ENCODE peak calls at places on chromosomes 5 and 9, in ten cellular contexts. T is IMR-90, F is H9, M is GM23248, N is endothelial cell of umbilical vein, U is fibroblast of lung, O is mammary epithelial cell, L is HCT116, R is K562, S is HepG2. Z is an unnamed sample.

GRCh38 chr5:40206030-40206429 is 473.7 kb upstream of the PTGER4 start:
- DNase-seq in R (no peak), O (no peak), S (no peak), U (no peak), T (no peak), F (no peak), N (no peak), L (no peak), M (no peak), Z (no peak)

GRCh38 chr5:131186561-131187256 is 16.0 kb downstream of the LYRM7 start:
- DNase-seq in F (no peak), U (peak; percentile 76), S (no peak), N (no peak), R (no peak), M (no peak), O (no peak), T (peak; percentile 71), L (no peak), Z (no peak)

GRCh38 chr5:84859056-84859455 is 474.4 kb upstream of the EDIL3 start:
- DNase-seq in N (no peak), R (no peak), T (no peak), O (no peak), M (no peak), F (no peak), S (no peak), L (no peak), U (no peak), Z (no peak)

GRCh38 chr9:70413427-70413797 is 1.0 kb downstream of the KLF9 start:
- DNase-seq in F (no peak), O (no peak), R (peak; percentile 51), S (no peak), M (peak; percentile 88), U (no peak), N (no peak), L (no peak), T (no peak), Z (no peak)

GRCh38 chr9:15403155-15403554 is 19.5 kb upstream of the SNAPC3 start:
- DNase-seq in U (no peak), M (peak; percentile 8), L (peak; percentile 65), R (peak; percentile 32), S (peak; percentile 56), O (no peak), F (peak; percentile 75), N (no peak), T (no peak), Z (no peak)

GRCh38 chr5:59685131-59685530 is 208.4 kb downstream of the PDE4D start:
- DNase-seq in O (no peak), R (no peak), M (no peak), F (no peak), L (no peak), N (no peak), S (no peak), U (no peak), T (no peak), Z (no peak)

GRCh38 chr9:7346144-7346543 is 453.4 kb downstream of the DMAC1 start:
- DNase-seq in U (no peak), F (no peak), T (no peak), N (no peak), O (no peak), L (no peak), R (no peak), S (no peak), M (no peak), Z (no peak)

GRCh38 chr9:35406183-35406959 is 83.5 kb upstream of the RUSC2 start:
- DNase-seq in L (no peak), S (no peak), N (no peak), T (no peak), R (peak; percentile 73), M (peak; percentile 17), F (peak; percentile 97), U (peak; percentile 10), O (no peak), Z (no peak)

GRCh38 chr9:69421908-69422801 is 97.1 kb downstream of the ENTREP1 start:
- DNase-seq in U (peak; percentile 68), F (peak; percentile 74), N (peak; percentile 66), L (peak; percentile 47), M (peak; percentile 77), R (peak; percentile 58), O (peak; percentile 47), S (peak; percentile 48), T (peak; percentile 59), Z (peak; percentile 38)

DNA sequence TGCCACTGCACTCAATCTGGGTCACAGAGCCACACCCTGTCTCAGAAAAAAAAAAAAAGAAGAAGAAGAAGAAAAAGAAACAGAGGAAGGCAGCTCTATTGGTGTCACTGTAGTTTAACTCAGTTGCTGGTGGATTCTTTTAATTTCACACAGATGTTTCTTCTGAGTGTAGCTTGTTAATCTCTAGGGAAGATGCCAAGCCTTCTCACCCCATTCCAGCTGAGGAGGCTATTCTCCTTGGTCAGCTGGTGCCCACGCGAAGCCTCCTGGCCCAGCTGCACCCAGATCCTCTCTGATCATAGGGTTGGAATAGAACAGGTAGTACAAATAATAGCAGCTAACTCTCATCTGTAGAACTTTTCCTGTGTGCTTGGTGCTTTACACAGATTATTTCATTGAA is 113.8 kb upstream of the SPRY4 start:
- DNase-seq in O (no peak), R (no peak), F (no peak), M (peak; percentile 63), T (no peak), N (no peak), U (no peak), S (no peak), L (no peak), Z (no peak)
- H3K4me2 ChIP-seq in O (no peak overlapping the region), R (no peak overlapping the region), F (no peak overlapping the region), M (peak overlapping the region; percentile 22), T (no peak overlapping the region), N (no peak overlapping the region), U (no peak overlapping the region), S (no peak overlapping the region), L (peak overlapping the region; percentile 8), Z (no peak overlapping the region)

GRCh38 chr9:129748249-129748648 is 4.6 kb downstream of the PTGES start:
- DNase-seq in F (no peak), N (no peak), U (peak; percentile 61), T (peak; percentile 34), M (peak; percentile 56), R (no peak), L (no peak), S (no peak), O (no peak), Z (no peak)

GRCh38 chr9:129751841-129752801 is 721 bp downstream of the PTGES start:
- DNase-seq in T (no peak), O (peak; percentile 88), L (no peak), M (peak; percentile 72), U (peak; percentile 29), F (no peak), R (no peak), S (no peak), N (no peak), Z (no peak)

GRCh38 chr9:129749575-129749974 is 3.3 kb downstream of the PTGES start:
- DNase-seq in N (no peak), O (no peak), S (no peak), M (no peak), U (no peak), L (no peak), R (no peak), T (no peak), F (no peak), Z (no peak)

GRCh38 chr9:129752915-129753724 is at the start of gene PTGES:
- DNase-seq in O (peak; percentile 84), R (peak; percentile 91), L (peak; percentile 40), U (peak; percentile 83), T (peak; percentile 87), S (no peak), F (peak; percentile 78), N (peak; percentile 47), M (peak; percentile 94), Z (peak; percentile 53)

DNA sequence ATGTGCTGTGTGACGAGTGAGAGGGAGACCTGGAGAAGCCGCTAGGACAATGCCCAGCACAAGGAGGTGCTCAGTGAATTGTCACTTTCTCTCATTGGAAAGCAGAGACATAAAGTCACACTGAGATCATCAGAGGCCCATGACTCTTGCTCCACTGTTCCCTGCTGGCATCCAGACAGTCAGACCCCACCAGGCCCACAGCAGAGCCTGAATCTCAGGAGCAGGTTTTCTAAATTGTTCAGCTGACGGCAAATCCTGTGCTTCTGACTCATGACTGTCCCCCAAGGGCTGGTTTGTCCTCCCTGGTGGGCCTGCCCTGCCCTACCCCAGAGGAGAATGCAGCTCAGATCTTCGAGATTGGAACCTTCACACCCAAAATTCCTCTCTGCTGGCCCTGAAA is 2.8 kb downstream of the PTGES start:
- DNase-seq in S (no peak), M (peak; percentile 73), N (no peak), O (peak; percentile 73), R (no peak), L (no peak), T (no peak), F (no peak), U (no peak), Z (no peak)
- H3K4me2 ChIP-seq in S (no peak overlapping the region), M (peak overlapping the region; percentile 2), N (no peak overlapping the region), O (peak overlapping the region; percentile 63), R (no peak overlapping the region), L (peak overlapping the region; percentile 20), T (no peak overlapping the region), F (no peak overlapping the region), U (no peak overlapping the region), Z (no peak overlapping the region)

GRCh38 chr5:127011151-127011550 is 19.2 kb downstream of the MARCHF3 start:
- DNase-seq in U (peak; percentile 34), F (no peak), N (no peak), T (peak; percentile 97), O (peak; percentile 84), S (no peak), M (peak; percentile 98), L (no peak), R (no peak), Z (no peak)
- H3K4me2 ChIP-seq in U (no peak overlapping the region), F (no peak overlapping the region), N (no peak overlapping the region), T (peak overlapping the region; percentile 24), O (peak overlapping the region; percentile 2), S (no peak overlapping the region), M (peak overlapping the region; percentile 56), L (no peak overlapping the region), R (no peak overlapping the region), Z (no peak overlapping the region)

DNA sequence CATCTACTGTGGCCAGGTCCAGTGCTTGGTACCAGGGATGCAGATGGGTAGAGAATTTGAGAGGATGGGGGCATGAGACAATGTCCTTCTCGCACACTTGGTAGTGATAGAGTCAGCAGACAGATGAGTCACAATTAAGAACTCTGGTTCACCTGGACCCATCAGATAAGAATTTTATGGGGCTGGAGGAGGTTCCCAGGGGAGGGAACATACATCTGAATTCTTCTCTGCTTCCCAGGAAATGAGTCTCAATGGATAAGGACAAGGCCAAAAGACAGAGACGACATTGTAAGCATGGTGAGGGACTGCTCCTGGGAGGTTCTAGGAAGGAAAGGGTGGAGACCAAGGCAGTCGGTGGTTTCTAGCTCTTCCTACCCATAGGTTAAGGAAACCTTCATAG is 5.3 kb downstream of the SLC4A9 start:
- DNase-seq in R (peak; percentile 42), S (no peak), F (no peak), L (no peak), T (no peak), U (no peak), O (peak; percentile 77), N (no peak), M (no peak), Z (no peak)
- H3K4me2 ChIP-seq in R (no peak overlapping the region), S (no peak overlapping the region), F (no peak overlapping the region), L (no peak overlapping the region), T (no peak overlapping the region), U (no peak overlapping the region), O (no peak overlapping the region), N (no peak overlapping the region), M (no peak overlapping the region), Z (no peak overlapping the region)

GRCh38 chr5:80956272-80956671 is 3.9 kb upstream of the RASGRF2 start:
- DNase-seq in M (no peak), F (no peak), U (no peak), L (no peak), N (no peak), S (no peak), O (no peak), T (no peak), R (no peak), Z (no peak)
- H3K4me2 ChIP-seq in M (no peak overlapping the region), F (peak overlapping the region; percentile 41), U (peak overlapping the region; percentile 62), L (no peak overlapping the region), N (peak overlapping the region; percentile 15), S (no peak overlapping the region), O (no peak overlapping the region), T (no peak overlapping the region), R (no peak overlapping the region), Z (no peak overlapping the region)